ENCODE peak calls at places on chromosomes 1 and 21, in four cellular contexts. One of them, this sample, is unnamed.

GRCh38 chr1:165129568-165130164 is 226.8 kb downstream of the LMX1A start:
- DNase-seq in CD4-positive, alpha-beta memory T cell: no peak
- DNase-seq in GM12865: peak; percentile 56
- DNase-seq in thoracic aorta: no peak
- DNase-seq in this sample: peak; percentile 34

GRCh38 chr1:15100369-15101111 is 53.0 kb upstream of the TMEM51 start:
- DNase-seq in GM12865: peak; percentile 68
- DNase-seq in thoracic aorta: no peak
- DNase-seq in CD4-positive, alpha-beta memory T cell: no peak
- DNase-seq in this sample: peak; percentile 73

GRCh38 chr1:243930822-243931671 is 81.0 kb upstream of the AKT3 start:
- DNase-seq in thoracic aorta: no peak
- DNase-seq in CD4-positive, alpha-beta memory T cell: no peak
- DNase-seq in GM12865: no peak
- DNase-seq in this sample: no peak

GRCh38 chr1:23417570-23417969 is 7.0 kb downstream of the TCEA3 start:
- DNase-seq in thoracic aorta: no peak
- DNase-seq in GM12865: no peak
- DNase-seq in CD4-positive, alpha-beta memory T cell: no peak
- DNase-seq in this sample: peak; percentile 85

GRCh38 chr1:213982814-213983588 is 4.8 kb upstream of the PROX1 start:
- DNase-seq in CD4-positive, alpha-beta memory T cell: no peak
- DNase-seq in GM12865: no peak
- DNase-seq in thoracic aorta: no peak
- DNase-seq in this sample: no peak

GRCh38 chr1:206023682-206024081 is at the start of gene CTSE:
- DNase-seq in GM12865: no peak
- DNase-seq in CD4-positive, alpha-beta memory T cell: no peak
- DNase-seq in thoracic aorta: no peak
- DNase-seq in this sample: no peak

GRCh38 chr1:156641761-156642264 is at the start of gene BCAN:
- DNase-seq in CD4-positive, alpha-beta memory T cell: no peak
- DNase-seq in GM12865: no peak
- DNase-seq in thoracic aorta: no peak
- DNase-seq in this sample: peak; percentile 55

GRCh38 chr1:68116643-68117235 is 66.3 kb upstream of the DIRAS3 start:
- DNase-seq in CD4-positive, alpha-beta memory T cell: peak; percentile 17
- DNase-seq in GM12865: peak; percentile 57
- DNase-seq in thoracic aorta: no peak
- DNase-seq in this sample: peak; percentile 48

GRCh38 chr1:9589719-9590157 is 1.0 kb downstream of the TMEM201 start:
- DNase-seq in thoracic aorta: no peak
- DNase-seq in GM12865: peak; percentile 26
- DNase-seq in CD4-positive, alpha-beta memory T cell: no peak
- DNase-seq in this sample: peak; percentile 32

GRCh38 chr21:36239585-36239984 is 80.4 kb upstream of the MORC3 start:
- DNase-seq in thoracic aorta: no peak
- DNase-seq in GM12865: no peak
- DNase-seq in CD4-positive, alpha-beta memory T cell: no peak
- DNase-seq in this sample: no peak

GRCh38 chr1:164092603-164093353 is 466.2 kb upstream of the PBX1 start:
- DNase-seq in thoracic aorta: no peak
- DNase-seq in GM12865: no peak
- DNase-seq in CD4-positive, alpha-beta memory T cell: no peak
- DNase-seq in this sample: no peak

GRCh38 chr21:14382486-14382834 is 486 bp downstream of the HSPA13 start:
- DNase-seq in GM12865: no peak
- DNase-seq in thoracic aorta: no peak
- DNase-seq in CD4-positive, alpha-beta memory T cell: no peak
- DNase-seq in this sample: no peak

GRCh38 chr1:15090373-15090772 is 63.2 kb upstream of the TMEM51 start:
- DNase-seq in CD4-positive, alpha-beta memory T cell: no peak
- DNase-seq in thoracic aorta: no peak
- DNase-seq in GM12865: peak; percentile 42
- DNase-seq in this sample: no peak

GRCh38 chr1:12180315-12180714 is 13.5 kb downstream of the TNFRSF1B start:
- DNase-seq in thoracic aorta: no peak
- DNase-seq in CD4-positive, alpha-beta memory T cell: no peak
- DNase-seq in GM12865: no peak
- DNase-seq in this sample: no peak

GRCh38 chr1:10829067-10829818 is 32.8 kb upstream of the CASZ1 start:
- DNase-seq in CD4-positive, alpha-beta memory T cell: no peak
- DNase-seq in GM12865: no peak
- DNase-seq in thoracic aorta: no peak
- DNase-seq in this sample: no peak

GRCh38 chr1:181438013-181438412 is 45.3 kb upstream of the CACNA1E start:
- DNase-seq in GM12865: peak; percentile 61
- DNase-seq in thoracic aorta: no peak
- DNase-seq in CD4-positive, alpha-beta memory T cell: no peak
- DNase-seq in this sample: no peak

GRCh38 chr1:3673381-3674099 is 21.2 kb downstream of the TP73 start:
- DNase-seq in GM12865: peak; percentile 90
- DNase-seq in CD4-positive, alpha-beta memory T cell: no peak
- DNase-seq in thoracic aorta: no peak
- DNase-seq in this sample: no peak

GRCh38 chr1:226569879-226570547 is 21.4 kb downstream of the STUM start:
- DNase-seq in CD4-positive, alpha-beta memory T cell: no peak
- DNase-seq in GM12865: peak; percentile 37
- DNase-seq in thoracic aorta: no peak
- DNase-seq in this sample: peak; percentile 44

GRCh38 chr1:8858888-8859706 is 19.4 kb downstream of the ENO1 start:
- DNase-seq in thoracic aorta: no peak
- DNase-seq in CD4-positive, alpha-beta memory T cell: peak; percentile 54
- DNase-seq in GM12865: peak; percentile 72
- DNase-seq in this sample: peak; percentile 83

GRCh38 chr1:30731806-30732276 is 8.5 kb upstream of the MATN1 start:
- DNase-seq in GM12865: no peak
- DNase-seq in CD4-positive, alpha-beta memory T cell: no peak
- DNase-seq in thoracic aorta: no peak
- DNase-seq in this sample: peak; percentile 80

GRCh38 chr1:240139511-240139910 is 47.8 kb downstream of the FMN2 start:
- DNase-seq in CD4-positive, alpha-beta memory T cell: no peak
- DNase-seq in GM12865: no peak
- DNase-seq in thoracic aorta: no peak
- DNase-seq in this sample: no peak

GRCh38 chr1:206662396-206663092 is 22.2 kb upstream of the MAPKAPK2 start:
- DNase-seq in CD4-positive, alpha-beta memory T cell: no peak
- DNase-seq in thoracic aorta: no peak
- DNase-seq in GM12865: no peak
- DNase-seq in this sample: no peak

GRCh38 chr1:43077273-43077672 is 94.8 kb downstream of the EBNA1BP2 start:
- DNase-seq in thoracic aorta: no peak
- DNase-seq in CD4-positive, alpha-beta memory T cell: no peak
- DNase-seq in GM12865: no peak
- DNase-seq in this sample: peak; percentile 35

GRCh38 chr1:167911413-167911812 is 2.5 kb downstream of the ADCY10 start:
- DNase-seq in CD4-positive, alpha-beta memory T cell: no peak
- DNase-seq in GM12865: no peak
- DNase-seq in thoracic aorta: no peak
- DNase-seq in this sample: no peak

GRCh38 chr21:16554522-16554921 is 824.7 kb downstream of the USP25 start:
- DNase-seq in GM12865: no peak
- DNase-seq in CD4-positive, alpha-beta memory T cell: no peak
- DNase-seq in thoracic aorta: no peak
- DNase-seq in this sample: no peak

GRCh38 chr21:14088391-14088790 is 122.4 kb downstream of the LIPI start:
- DNase-seq in CD4-positive, alpha-beta memory T cell: no peak
- DNase-seq in thoracic aorta: no peak
- DNase-seq in GM12865: no peak
- DNase-seq in this sample: no peak

GRCh38 chr1:48077860-48078259 is 80.7 kb upstream of the TRABD2B start:
- DNase-seq in CD4-positive, alpha-beta memory T cell: no peak
- DNase-seq in thoracic aorta: no peak
- DNase-seq in GM12865: no peak
- DNase-seq in this sample: no peak

GRCh38 chr1:10484519-10484918 is 9.8 kb downstream of the PEX14 start:
- DNase-seq in thoracic aorta: no peak
- DNase-seq in CD4-positive, alpha-beta memory T cell: no peak
- DNase-seq in GM12865: no peak
- DNase-seq in this sample: no peak

GRCh38 chr1:81142099-81142776 is 658.5 kb upstream of the ADGRL2 start:
- DNase-seq in GM12865: no peak
- DNase-seq in thoracic aorta: no peak
- DNase-seq in CD4-positive, alpha-beta memory T cell: no peak
- DNase-seq in this sample: no peak

GRCh38 chr21:21028275-21028814 is 30.1 kb downstream of the NCAM2 start:
- DNase-seq in CD4-positive, alpha-beta memory T cell: no peak
- DNase-seq in thoracic aorta: no peak
- DNase-seq in GM12865: no peak
- DNase-seq in this sample: no peak

GRCh38 chr21:38879912-38880577 is 74.3 kb downstream of the ETS2 start:
- DNase-seq in thoracic aorta: no peak
- DNase-seq in CD4-positive, alpha-beta memory T cell: no peak
- DNase-seq in GM12865: no peak
- DNase-seq in this sample: no peak

GRCh38 chr1:162360874-162361260 is 15.8 kb downstream of the SPATA46 start:
- DNase-seq in thoracic aorta: no peak
- DNase-seq in GM12865: no peak
- DNase-seq in CD4-positive, alpha-beta memory T cell: no peak
- DNase-seq in this sample: no peak